ENCODE peak calls at places on chromosomes 11 and 22, in nine cellular contexts. F, U, T, E, Q, Y, N, I and V are unnamed samples.

GRCh38 chr11:63511349-63511748 is 5.5 kb downstream of the LGALS12 start:
- DNase-seq in Y (no peak), N (peak; percentile 37), U (no peak), E (no peak), T (no peak), I (no peak), Q (no peak), F (no peak), V (no peak)

GRCh38 chr11:133518702-133519264 is 13.5 kb downstream of the OPCML start:
- DNase-seq in Y (no peak), Q (no peak), F (no peak), U (no peak), N (no peak), E (no peak), T (no peak), I (no peak), V (no peak)

GRCh38 chr11:12845739-12846358 is 163.3 kb upstream of the RASSF10 start:
- DNase-seq in Y (no peak), I (no peak), Q (no peak), F (no peak), E (peak; percentile 74), N (peak; percentile 27), U (no peak), T (peak; percentile 70), V (no peak)

GRCh38 chr22:41074466-41074865 is 17.9 kb upstream of the EP300 start:
- DNase-seq in Q (no peak), E (no peak), T (no peak), U (no peak), N (no peak), Y (no peak), F (no peak), I (no peak), V (no peak)

GRCh38 chr22:43996170-43996980 is 27.7 kb upstream of the PARVB start:
- DNase-seq in I (peak; percentile 38), N (no peak), F (peak; percentile 30), Q (peak; percentile 74), E (peak; percentile 25), Y (peak; percentile 68), T (no peak), U (peak; percentile 63), V (peak; percentile 57)

GRCh38 chr11:118670063-118670462 is 9.4 kb downstream of the TREH start:
- DNase-seq in U (no peak), Q (no peak), Y (no peak), T (no peak), I (no peak), N (no peak), F (no peak), E (no peak), V (no peak)

GRCh38 chr11:8079111-8079675 is 1.8 kb upstream of the TUB start:
- DNase-seq in F (no peak), U (no peak), Y (no peak), E (no peak), T (no peak), Q (no peak), N (no peak), I (no peak), V (no peak)

GRCh38 chr11:106276859-106277436 is 199.5 kb downstream of the AASDHPPT start:
- DNase-seq in Q (no peak), T (peak; percentile 4), U (no peak), I (no peak), F (no peak), E (no peak), N (no peak), Y (no peak), V (no peak)

GRCh38 chr11:117191680-117192400 is 7.3 kb upstream of the TAGLN start:
- DNase-seq in Y (no peak), Q (peak; percentile 50), F (no peak), E (no peak), N (no peak), U (no peak), I (no peak), T (no peak), V (no peak)

GRCh38 chr22:25447689-25448434 is 116.6 kb upstream of the GRK3 start:
- DNase-seq in F (peak; percentile 84), N (peak; percentile 96), Y (peak; percentile 87), U (peak; percentile 87), E (peak; percentile 92), I (peak; percentile 81), Q (peak; percentile 91), T (peak; percentile 88), V (peak; percentile 85)

GRCh38 chr22:47629273-47629711 is 866.8 kb downstream of the TBC1D22A start:
- DNase-seq in N (no peak), I (no peak), E (no peak), T (no peak), F (no peak), Y (no peak), U (no peak), Q (no peak), V (no peak)

GRCh38 chr11:74783241-74783871 is 34.7 kb downstream of the RNF169 start:
- DNase-seq in N (no peak), T (no peak), E (no peak), Y (peak; percentile 45), F (peak; percentile 64), Q (no peak), I (peak; percentile 12), U (peak; percentile 52), V (no peak)

GRCh38 chr11:64003807-64004589 is 17.8 kb downstream of the OTUB1 start:
- DNase-seq in Y (no peak), U (no peak), F (no peak), T (no peak), Q (no peak), I (no peak), N (no peak), E (peak; percentile 53), V (no peak)

GRCh38 chr22:38345782-38346181 is 28.5 kb upstream of the CSNK1E start:
- DNase-seq in U (no peak), Y (no peak), F (no peak), T (no peak), Q (peak; percentile 17), E (peak; percentile 4), N (no peak), I (no peak), V (no peak)

GRCh38 chr11:32081129-32081641 is 9.7 kb upstream of the RCN1 start:
- DNase-seq in I (no peak), T (no peak), Q (no peak), Y (no peak), N (no peak), U (no peak), F (no peak), E (no peak), V (no peak)

GRCh38 chr11:71266114-71266833 is 13.9 kb upstream of the SHANK2 start:
- DNase-seq in T (peak; percentile 62), E (no peak), N (peak; percentile 91), U (no peak), Q (no peak), F (no peak), Y (no peak), I (no peak), V (no peak)

GRCh38 chr11:76253416-76253815 is 47.1 kb upstream of the WNT11 start:
- DNase-seq in U (no peak), I (no peak), T (no peak), N (no peak), Q (no peak), Y (no peak), E (no peak), F (no peak), V (no peak)
- H3K27me3 ChIP-seq in U (no peaks in the 10 kb centered on the region), I (no peaks in the 10 kb centered on the region), T (peaks cover 17% of the 10 kb centered on the region), N (no peaks in the 10 kb centered on the region), Q (no peaks in the 10 kb centered on the region), Y (peaks cover 3% of the 10 kb centered on the region), E (no peaks in the 10 kb centered on the region), F (peaks cover 11% of the 10 kb centered on the region), V (no peaks in the 10 kb centered on the region)

GRCh38 chr11:30666817-30667216 is 80.7 kb upstream of the MPPED2 start:
- DNase-seq in F (no peak), E (no peak), T (no peak), Q (no peak), Y (no peak), U (no peak), N (no peak), I (no peak), V (no peak)
- H3K4me3 ChIP-seq in F (no peak overlapping the region), E (no peak overlapping the region), T (no peak overlapping the region), Q (no peak overlapping the region), Y (no peak overlapping the region), U (no peak overlapping the region), N (no peak overlapping the region), I (no peak overlapping the region), V (no peak overlapping the region)

GRCh38 chr11:60769811-60770210 is 13.1 kb downstream of the MS4A15 start:
- DNase-seq in U (no peak), Q (no peak), F (no peak), E (no peak), I (no peak), N (no peak), T (no peak), Y (no peak), V (no peak)
- H3K27me3 ChIP-seq in U (no peaks in the 10 kb centered on the region), Q (no peaks in the 10 kb centered on the region), F (no peaks in the 10 kb centered on the region), E (no peaks in the 10 kb centered on the region), I (no peaks in the 10 kb centered on the region), N (no peaks in the 10 kb centered on the region), T (peaks cover 20% of the 10 kb centered on the region), Y (no peaks in the 10 kb centered on the region), V (peaks cover 6% of the 10 kb centered on the region)

GRCh38 chr11:65305501-65306268 is 9.0 kb upstream of the CDC42EP2 start:
- DNase-seq in Y (no peak), Q (peak; percentile 72), E (peak; percentile 78), U (no peak), I (no peak), T (no peak), N (no peak), F (no peak), V (no peak)

GRCh38 chr11:65304110-65304509 is 10.6 kb upstream of the CDC42EP2 start:
- DNase-seq in N (no peak), T (no peak), Y (no peak), Q (no peak), I (no peak), F (no peak), E (no peak), U (no peak), V (no peak)

GRCh38 chr11:65303542-65303941 is 11.1 kb upstream of the CDC42EP2 start:
- DNase-seq in Y (no peak), T (no peak), F (no peak), Q (no peak), N (no peak), I (no peak), U (no peak), E (no peak), V (no peak)

GRCh38 chr11:65301491-65302329 is 13.0 kb upstream of the CDC42EP2 start:
- DNase-seq in N (peak; percentile 93), F (no peak), Q (peak; percentile 55), T (peak; percentile 51), U (no peak), Y (no peak), I (no peak), E (no peak), V (no peak)

DNA sequence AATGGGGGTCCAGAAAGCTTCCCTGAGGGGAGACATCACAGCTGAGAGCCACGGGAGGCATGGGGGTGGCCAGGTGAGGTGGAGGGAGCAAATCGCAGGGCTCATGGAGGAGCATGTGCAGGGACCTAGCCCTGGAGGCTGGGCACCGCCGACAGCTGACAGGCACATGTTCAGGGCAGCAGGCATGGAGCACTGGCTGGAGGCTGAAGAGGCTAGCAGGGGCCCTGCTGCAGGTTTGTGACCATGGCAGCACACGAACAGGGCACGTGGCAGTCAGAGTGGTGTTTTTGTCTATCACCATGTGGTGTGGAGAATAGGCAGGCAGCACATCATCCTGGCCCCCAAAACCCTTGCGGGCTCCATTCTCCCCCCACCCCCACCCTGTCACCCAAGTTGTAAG is 10.1 kb upstream of the CDC42EP2 start:
- DNase-seq in T (no peak), I (no peak), N (no peak), Q (no peak), U (no peak), F (no peak), E (no peak), Y (no peak), V (no peak)
- H3K4me3 ChIP-seq in T (no peak overlapping the region), I (no peak overlapping the region), N (no peak overlapping the region), Q (no peak overlapping the region), U (no peak overlapping the region), F (no peak overlapping the region), E (no peak overlapping the region), Y (no peak overlapping the region), V (no peak overlapping the region)